ENCODE peak calls at places on chromosomes 16 and 17, in ten cellular contexts. K is astrocyte; X is colonic mucosa; T is effector memory CD4-positive, alpha-beta T cell; I is NCI-H460; F is NCI-H2081; N is CD4-positive, alpha-beta T cell; H is stomach; V is CD8-positive, alpha-beta memory T cell; C is AML-193. B is an unnamed sample.
A peak's percentile ranks its signal among the peaks of the same experiment; 100 is the strongest.

GRCh38 chr16:78931267-78932060 is 669.1 kb downstream of the MAF start:
- DNase-seq in N (no peak), X (no peak), K (no peak), V (no peak), T (no peak), H (no peak), I (no peak), C (no peak), F (no peak), B (no peak)

GRCh38 chr17:76051571-76051970 is 20.7 kb downstream of the SRP68 start:
- DNase-seq in C (no peak), N (no peak), K (no peak), H (no peak), T (no peak), I (no peak), F (no peak), V (no peak), X (peak; percentile 53), B (no peak)

GRCh38 chr17:33560165-33560564 is 267.1 kb upstream of the ASIC2 start:
- DNase-seq in I (no peak), K (peak; percentile 33), V (no peak), C (no peak), X (no peak), H (no peak), T (no peak), N (no peak), F (no peak), B (no peak)

GRCh38 chr17:67386965-67387551 is 10.0 kb downstream of the PITPNC1 start:
- DNase-seq in N (no peak), X (peak; percentile 73), V (peak; percentile 37), C (peak; percentile 55), H (peak; percentile 42), F (peak; percentile 63), K (peak; percentile 10), I (peak; percentile 65), T (peak; percentile 30), B (peak; percentile 85)

GRCh38 chr16:47162670-47163420 is 19.1 kb upstream of the NETO2 start:
- DNase-seq in H (no peak), F (no peak), K (peak; percentile 49), C (no peak), N (no peak), V (no peak), I (no peak), T (no peak), X (no peak), B (no peak)

GRCh38 chr16:72427001-72427785 is 255.2 kb upstream of the PMFBP1 start:
- DNase-seq in V (no peak), T (no peak), H (no peak), C (no peak), X (no peak), I (no peak), F (no peak), N (no peak), K (no peak), B (no peak)

GRCh38 chr16:28291651-28292626 is at the start of gene SBK1:
- DNase-seq in C (peak; percentile 42), V (peak; percentile 78), T (peak; percentile 71), H (peak; percentile 87), N (peak; percentile 72), F (peak; percentile 85), X (peak; percentile 76), I (peak; percentile 63), K (peak; percentile 41), B (peak; percentile 74)

GRCh38 chr16:85523602-85524364 is 89.3 kb upstream of the GSE1 start:
- DNase-seq in N (no peak), K (peak; percentile 20), I (peak; percentile 45), C (no peak), X (no peak), F (peak; percentile 68), T (no peak), V (no peak), H (peak; percentile 74), B (peak; percentile 80)